ENCODE peak calls at places on chromosomes 1 and 21, in four cellular contexts. G is fibroblast of the aortic adventitia, K is GM12865, M is astrocyte. W is an unnamed sample.

GRCh38 chr1:208052135-208052534 is 141.2 kb upstream of the CD34 start:
- DNase-seq in G (no peak), K (no peak), M (no peak), W (no peak)

GRCh38 chr21:41664881-41665765 is 101.7 kb downstream of the RIPK4 start:
- DNase-seq in G (peak), K (no peak), M (peak), W (peak)

GRCh38 chr1:67532452-67533216 is 102.4 kb upstream of the SERBP1 start:
- DNase-seq in G (peak), K (peak), M (peak), W (peak)

GRCh38 chr1:222461941-222462340 is 86.0 kb downstream of the HHIPL2 start:
- DNase-seq in G (no peak), K (no peak), M (no peak), W (peak)

GRCh38 chr1:221881805-221882581 is 140.1 kb upstream of the DUSP10 start:
- DNase-seq in G (no peak), K (peak), M (no peak), W (no peak)

GRCh38 chr1:235843458-235843857 is 23.2 kb downstream of the LYST start:
- DNase-seq in G (peak), K (peak), M (no peak), W (peak)

GRCh38 chr1:76035053-76035452 is 39.5 kb upstream of the ST6GALNAC3 start:
- DNase-seq in G (no peak), K (no peak), M (no peak), W (no peak)

GRCh38 chr1:204960306-204960984 is 82.6 kb upstream of the CNTN2 start:
- DNase-seq in G (no peak), K (no peak), M (no peak), W (no peak)

GRCh38 chr21:43332872-43333300 is 94.0 kb downstream of the SIK1 start:
- DNase-seq in G (no peak), K (no peak), M (no peak), W (peak)

GRCh38 chr1:23908453-23909341 is 4.5 kb downstream of the CNR2 start:
- DNase-seq in G (no peak), K (peak), M (no peak), W (no peak)

GRCh38 chr1:75908717-75909152 is 23.5 kb downstream of the ASB17 start:
- DNase-seq in G (peak), K (peak), M (peak), W (peak)

DNA sequence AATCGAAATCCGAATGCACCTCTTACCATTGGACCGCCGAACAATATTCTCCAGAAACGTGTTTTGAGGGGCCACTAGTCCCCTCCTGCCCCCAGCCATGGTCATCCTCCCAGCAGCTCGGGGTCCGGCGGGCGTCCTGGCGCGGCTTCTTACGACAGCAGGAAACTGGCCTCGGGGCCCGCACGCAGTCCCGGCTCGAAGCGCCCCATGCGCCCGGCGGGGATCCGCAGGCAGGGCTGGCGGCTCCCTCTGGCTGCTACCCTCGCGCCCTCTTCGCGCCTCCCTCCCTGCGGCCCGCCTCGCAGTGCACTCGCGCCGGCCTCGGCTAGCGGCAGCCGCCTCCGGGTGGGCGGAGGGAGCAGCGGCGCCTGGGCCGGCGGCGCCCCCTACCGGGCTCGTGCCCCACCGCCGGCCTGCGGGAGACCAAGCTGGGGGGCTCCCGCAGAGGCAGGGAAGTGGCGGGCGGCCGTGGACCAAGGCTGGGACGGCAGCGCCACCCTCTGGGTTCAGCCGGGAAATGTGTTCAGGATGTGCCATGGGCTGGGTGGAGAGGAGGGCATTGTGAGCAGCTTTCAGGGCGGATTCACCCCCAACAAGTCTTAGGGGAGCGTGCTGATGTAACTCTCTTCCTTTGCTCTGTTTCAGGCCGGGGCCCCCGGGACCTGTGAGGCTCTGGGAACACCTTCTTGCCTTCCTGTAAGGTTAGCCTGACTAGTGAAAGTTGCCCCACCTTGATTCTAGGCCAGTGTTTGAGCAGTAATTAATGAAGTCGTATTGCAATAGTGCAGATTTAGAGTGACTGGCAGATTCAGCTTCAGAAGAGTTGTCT is at the start of gene KCNH1:
- DNase-seq in G (peak), K (peak), M (peak), W (peak)
- H3K4me3 ChIP-seq in G (peak), K (no peak), M (peak), W (peak)

DNA sequence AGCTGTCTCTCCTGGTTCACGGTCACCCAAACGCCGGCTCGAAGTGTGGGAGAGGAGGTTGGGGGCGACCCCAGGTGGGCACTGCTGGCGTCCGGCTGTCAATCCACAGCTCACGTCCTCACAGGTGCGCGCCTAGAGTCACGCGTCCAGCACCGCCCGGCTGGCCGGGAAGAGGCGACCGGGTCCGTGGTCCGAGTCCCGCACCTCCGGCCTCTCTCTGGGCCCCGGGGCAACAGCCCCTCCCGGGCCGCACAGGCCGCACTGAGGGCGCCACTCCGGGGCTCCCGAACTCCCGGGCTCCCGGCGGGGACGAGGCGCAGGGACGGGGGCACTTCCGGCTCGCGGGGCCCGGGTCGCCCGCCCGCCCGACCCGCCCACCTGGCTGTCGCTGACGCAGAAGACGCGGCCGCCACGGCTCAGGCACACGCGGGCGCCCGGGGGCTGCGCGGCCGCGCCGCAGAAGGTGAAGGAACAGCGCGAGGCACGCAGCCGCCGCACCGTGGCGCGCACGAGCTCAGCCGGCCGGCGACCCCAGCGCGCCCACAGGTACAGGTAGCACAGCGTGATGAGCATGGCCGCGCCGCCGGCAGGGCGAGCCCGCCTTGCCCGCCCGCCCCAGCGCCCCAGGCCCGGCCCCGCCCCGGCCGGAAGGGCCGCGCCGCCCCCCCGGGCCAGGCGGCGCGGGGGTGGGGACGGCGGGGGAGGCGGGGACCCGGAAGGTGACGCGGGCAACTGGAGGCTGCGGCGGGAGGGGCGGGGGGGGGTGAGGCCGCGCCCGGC is at the start of gene HLCS:
- DNase-seq in G (peak), K (peak), M (peak), W (peak)
- TF ChIP-seq CTCF in G (peak), K (peak), M (no peak), W (peak)

GRCh38 chr1:230857077-230857476 is 11.2 kb downstream of the C1orf198 start:
- DNase-seq in G (no peak), K (no peak), M (peak), W (peak)
- H3K4me3 ChIP-seq in G (no peak), K (no peak), M (no peak), W (no peak)

GRCh38 chr1:83554174-83554573 is 444.8 kb downstream of the TTLL7 start:
- DNase-seq in G (no peak), K (peak), M (no peak), W (peak)
- TF ChIP-seq CTCF in G (no peak), K (peak), M (no peak), W (no peak)

GRCh38 chr1:36321119-36321951 is 2.1 kb downstream of the EVA1B start:
- DNase-seq in G (peak), K (peak), M (peak), W (peak)
- H3K4me3 ChIP-seq in G (peak), K (peak), M (peak), W (peak)

GRCh38 chr1:169138866-169139670 is 32.6 kb downstream of the ATP1B1 start:
- DNase-seq in G (no peak), K (peak), M (no peak), W (no peak)
- TF ChIP-seq CTCF in G (no peak), K (no peak), M (no peak), W (no peak)

GRCh38 chr1:54816130-54816529 is 15.0 kb upstream of the TTC22 start:
- DNase-seq in G (no peak), K (no peak), M (no peak), W (no peak)
- H3K4me3 ChIP-seq in G (no peak), K (no peak), M (no peak), W (no peak)

DNA sequence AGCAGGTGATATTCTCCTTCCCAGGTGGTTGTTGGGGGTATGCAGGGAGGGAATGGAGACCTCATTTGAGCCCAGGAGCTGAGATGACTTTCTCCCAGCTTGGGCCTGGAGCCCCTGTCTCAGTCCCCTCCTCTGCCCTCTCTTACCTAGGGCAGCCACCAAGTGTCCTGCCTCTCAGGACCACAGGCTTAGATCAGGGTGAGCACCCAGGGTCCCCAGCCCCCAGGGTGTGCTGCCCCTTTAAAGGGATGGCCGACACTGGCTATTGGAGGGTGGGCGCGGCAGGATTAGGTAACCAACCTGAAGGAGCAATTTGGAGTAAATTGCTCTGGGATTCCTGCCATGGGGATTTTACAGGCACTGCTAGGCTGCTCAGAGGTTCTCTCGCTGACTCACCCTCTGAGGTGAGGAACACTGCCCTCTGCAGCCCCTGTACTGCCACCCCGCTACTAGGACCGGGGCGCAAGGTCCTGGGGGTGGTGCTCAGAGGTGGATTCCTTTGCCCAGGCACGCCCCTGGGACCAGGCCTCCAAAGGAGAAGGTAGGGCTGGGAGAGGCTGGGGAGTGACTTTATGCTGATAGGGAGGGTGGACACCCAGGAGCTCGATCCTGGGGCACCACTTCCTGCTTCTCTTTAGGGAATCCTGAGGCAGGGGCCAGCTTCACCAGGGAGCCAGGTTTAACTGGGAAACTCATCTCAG is 1.5 kb downstream of the RPS6KA1 start:
- DNase-seq in G (peak), K (peak), M (peak), W (peak)
- TF ChIP-seq CTCF in G (no peak), K (peak), M (no peak), W (peak)

GRCh38 chr1:151512326-151512725 is 1.1 kb downstream of the CGN start:
- DNase-seq in G (no peak), K (no peak), M (no peak), W (no peak)
- H3K4me3 ChIP-seq in G (no peak), K (peak), M (no peak), W (no peak)

W was measured in choroid plexus epithelial cell.